ENCODE peak calls at places on chromosomes 7 and 10, in eight cellular contexts. K is left kidney; A is stimulated activated CD4-positive, alpha-beta T cell treated with anti-CD3 and anti-CD28 coated beads, Interleukin-4, amount 100 ng/mL, for 4 hours; P is hepatocyte; E is psoas muscle; W is bronchial epithelial cell; T is DMS153; N is epithelial cell of proximal tubule. S is an unnamed sample.

GRCh38 chr10:102951316-102951715 is 33.2 kb downstream of the CNNM2 start:
- DNase-seq in N (no peak), A (no peak), E (no peak), T (no peak), P (no peak), W (no peak), K (no peak), S (no peak)

GRCh38 chr7:26680616-26681015 is 183.8 kb downstream of the SKAP2 start:
- DNase-seq in E (no peak), A (no peak), K (peak; percentile 70), N (no peak), T (no peak), W (no peak), P (no peak), S (no peak)

GRCh38 chr7:55129409-55130078 is 110.7 kb downstream of the EGFR start:
- DNase-seq in K (no peak), E (no peak), N (no peak), W (peak; percentile 93), P (no peak), T (no peak), A (no peak), S (peak; percentile 65)

GRCh38 chr7:147539685-147540084 is 1050.9 kb upstream of the C7orf33 start:
- DNase-seq in W (no peak), A (no peak), K (no peak), T (no peak), N (no peak), P (no peak), E (no peak), S (no peak)

GRCh38 chr7:136530831-136531230 is 337.6 kb upstream of the CHRM2 start:
- DNase-seq in K (no peak), N (no peak), T (no peak), W (no peak), E (no peak), A (no peak), P (no peak), S (no peak)

GRCh38 chr10:124565565-124566221 is 104.1 kb downstream of the LHPP start:
- DNase-seq in E (peak; percentile 76), T (peak; percentile 90), N (no peak), K (peak; percentile 91), A (no peak), P (no peak), W (no peak), S (no peak)

GRCh38 chr10:49761201-49761788 is 828 bp downstream of the OGDHL start:
- DNase-seq in T (no peak), K (no peak), A (no peak), P (no peak), W (no peak), E (no peak), N (no peak), S (no peak)

GRCh38 chr10:70891636-70892035 is 3.3 kb upstream of the PCBD1 start:
- DNase-seq in W (peak; percentile 13), K (no peak), A (no peak), P (no peak), E (no peak), N (no peak), T (no peak), S (peak; percentile 15)

GRCh38 chr10:114174462-114175190 is 623 bp upstream of the CCDC186 start:
- DNase-seq in K (no peak), T (no peak), W (peak; percentile 80), N (peak; percentile 58), P (no peak), A (peak; percentile 11), E (peak; percentile 55), S (peak; percentile 88)

GRCh38 chr7:5541087-5541992 is 117.7 kb upstream of the TNRC18 start:
- DNase-seq in A (no peak), K (no peak), E (peak; percentile 61), T (no peak), P (no peak), W (no peak), N (no peak), S (no peak)

GRCh38 chr7:94417921-94418320 is 23.2 kb downstream of the COL1A2 start:
- DNase-seq in N (no peak), A (no peak), K (no peak), T (no peak), W (no peak), E (no peak), P (no peak), S (no peak)

GRCh38 chr10:132036887-132037675 is 28.7 kb upstream of the JAKMIP3 start:
- DNase-seq in A (no peak), W (no peak), T (no peak), K (peak; percentile 40), E (no peak), P (no peak), N (no peak), S (no peak)

GRCh38 chr10:61931620-61932332 is 30.3 kb downstream of the ARID5B start:
- DNase-seq in E (no peak), K (no peak), N (no peak), A (no peak), W (peak; percentile 80), P (no peak), T (no peak), S (no peak)

GRCh38 chr10:110074986-110075664 is 67.3 kb downstream of the ADD3 start:
- DNase-seq in E (no peak), P (no peak), T (no peak), N (no peak), W (peak; percentile 73), A (no peak), K (peak; percentile 77), S (peak; percentile 67)

GRCh38 chr7:139823855-139824670 is 5.0 kb upstream of the TBXAS1 start:
- DNase-seq in N (no peak), P (peak; percentile 31), K (peak; percentile 84), E (no peak), A (no peak), W (no peak), T (no peak), S (peak; percentile 43)

GRCh38 chr10:110221721-110222261 is 14.4 kb downstream of the MXI1 start:
- DNase-seq in P (peak; percentile 89), K (peak; percentile 90), T (peak; percentile 81), A (peak; percentile 60), E (peak; percentile 79), W (peak; percentile 92), N (no peak), S (peak; percentile 87)

GRCh38 chr10:61992683-61993629 is 91.5 kb downstream of the ARID5B start:
- DNase-seq in N (no peak), K (no peak), W (peak; percentile 93), A (no peak), E (no peak), P (peak; percentile 58), T (no peak), S (peak; percentile 76)

GRCh38 chr10:2592533-2592932 is 474.8 kb upstream of the PFKP start:
- DNase-seq in P (no peak), A (no peak), K (no peak), T (no peak), N (no peak), W (no peak), E (no peak), S (no peak)

GRCh38 chr7:123070702-123071286 is 75.3 kb upstream of the TAS2R16 start:
- DNase-seq in T (no peak), K (no peak), A (no peak), N (no peak), P (peak; percentile 15), E (no peak), W (peak; percentile 8), S (no peak)

GRCh38 chr7:70775570-70776156 is 356.3 kb upstream of the GALNT17 start:
- DNase-seq in P (no peak), A (no peak), N (no peak), E (no peak), W (peak; percentile 24), T (no peak), K (no peak), S (peak; percentile 19)

GRCh38 chr10:17412323-17412722 is 42.1 kb downstream of the ST8SIA6 start:
- DNase-seq in E (no peak), A (no peak), K (peak; percentile 18), T (no peak), W (peak; percentile 17), N (no peak), P (no peak), S (no peak)

GRCh38 chr7:6234384-6234783 is 38.0 kb downstream of the CYTH3 start:
- DNase-seq in T (no peak), W (no peak), P (no peak), N (no peak), K (no peak), A (no peak), E (no peak), S (no peak)

GRCh38 chr10:128054163-128054970 is 71.9 kb downstream of the MKI67 start:
- DNase-seq in T (no peak), N (no peak), A (no peak), E (no peak), W (no peak), P (no peak), K (no peak), S (no peak)

GRCh38 chr10:113169853-113170455 is 219.9 kb downstream of the TCF7L2 start:
- DNase-seq in E (no peak), W (no peak), N (no peak), A (no peak), P (no peak), T (no peak), K (no peak), S (no peak)

GRCh38 chr7:143002106-143002505 is 24.8 kb downstream of the OR9A2 start:
- DNase-seq in A (no peak), N (no peak), P (peak; percentile 41), W (peak; percentile 27), T (no peak), K (no peak), E (no peak), S (peak; percentile 9)

GRCh38 chr10:86716466-86716865 is 40.0 kb upstream of the BMPR1A start:
- DNase-seq in E (no peak), N (no peak), P (no peak), A (no peak), T (no peak), K (no peak), W (no peak), S (no peak)

GRCh38 chr10:77357611-77358010 is 280.0 kb downstream of the KCNMA1 start:
- DNase-seq in E (no peak), P (no peak), K (no peak), W (peak; percentile 75), T (no peak), N (no peak), A (no peak), S (peak; percentile 73)

GRCh38 chr7:99623702-99624447 is 7.1 kb downstream of the ZSCAN25 start:
- DNase-seq in W (no peak), T (no peak), P (peak; percentile 38), E (no peak), K (no peak), A (no peak), N (no peak), S (peak; percentile 6)

GRCh38 chr10:15737635-15738034 is 17.9 kb upstream of the ITGA8 start:
- DNase-seq in W (peak; percentile 23), A (no peak), K (no peak), N (no peak), E (no peak), T (no peak), P (no peak), S (no peak)

GRCh38 chr7:20417260-20417659 is 86.6 kb downstream of the ITGB8 start:
- DNase-seq in E (no peak), A (no peak), N (no peak), P (no peak), T (no peak), W (no peak), K (no peak), S (no peak)

GRCh38 chr7:115477193-115477651 is 553.3 kb downstream of the TFEC start:
- DNase-seq in K (peak; percentile 78), W (no peak), E (peak; percentile 15), T (no peak), P (peak; percentile 59), N (no peak), A (no peak), S (no peak)

GRCh38 chr10:124030061-124030460 is 63.3 kb downstream of the CHST15 start:
- DNase-seq in K (no peak), P (no peak), A (no peak), W (no peak), E (no peak), N (no peak), T (no peak), S (no peak)

GRCh38 chr10:110273474-110273873 is 31.2 kb downstream of the SMNDC1 start:
- DNase-seq in A (no peak), K (peak; percentile 66), T (no peak), W (peak; percentile 82), P (peak; percentile 56), N (peak; percentile 80), E (peak; percentile 63), S (peak; percentile 94)

GRCh38 chr7:47327306-47327697 is 254.6 kb downstream of the TNS3 start:
- DNase-seq in A (no peak), K (no peak), N (no peak), W (no peak), E (no peak), P (no peak), T (no peak), S (no peak)